ENCODE peak calls at places on chromosomes 12 and 14, in nine cellular contexts. One of them, this sample, is unnamed.

GRCh38 chr12:122880668-122881067 is 15.3 kb downstream of the VPS37B start:
- DNase-seq in esophagus squamous epithelium: no peak
- DNase-seq in IMR-90: peak
- DNase-seq in AG10803: peak
- DNase-seq in progenitor cell of endocrine pancreas: no peak
- DNase-seq in type B pancreatic cell: no peak
- DNase-seq in MCF 10A: peak
- DNase-seq in retinal pigment epithelial cell: no peak
- DNase-seq in A549: peak
- DNase-seq in this sample: no peak

GRCh38 chr12:116794725-116795124 is 56.6 kb downstream of the RNFT2 start:
- DNase-seq in A549: no peak
- DNase-seq in retinal pigment epithelial cell: no peak
- DNase-seq in esophagus squamous epithelium: no peak
- DNase-seq in progenitor cell of endocrine pancreas: no peak
- DNase-seq in type B pancreatic cell: no peak
- DNase-seq in AG10803: no peak
- DNase-seq in MCF 10A: no peak
- DNase-seq in IMR-90: no peak
- DNase-seq in this sample: no peak

GRCh38 chr12:26293612-26294011 is 98.2 kb downstream of the SSPN start:
- DNase-seq in esophagus squamous epithelium: no peak
- DNase-seq in A549: no peak
- DNase-seq in progenitor cell of endocrine pancreas: no peak
- DNase-seq in IMR-90: no peak
- DNase-seq in retinal pigment epithelial cell: no peak
- DNase-seq in AG10803: no peak
- DNase-seq in MCF 10A: no peak
- DNase-seq in type B pancreatic cell: no peak
- DNase-seq in this sample: no peak

GRCh38 chr12:3044141-3044630 is 33.0 kb upstream of the TSPAN9 start:
- DNase-seq in esophagus squamous epithelium: no peak
- DNase-seq in progenitor cell of endocrine pancreas: no peak
- DNase-seq in AG10803: no peak
- DNase-seq in retinal pigment epithelial cell: no peak
- DNase-seq in IMR-90: no peak
- DNase-seq in MCF 10A: no peak
- DNase-seq in type B pancreatic cell: no peak
- DNase-seq in A549: no peak
- DNase-seq in this sample: no peak

GRCh38 chr12:121820056-121820455 is 16.2 kb downstream of the SETD1B start:
- DNase-seq in A549: no peak
- DNase-seq in IMR-90: no peak
- DNase-seq in AG10803: no peak
- DNase-seq in MCF 10A: no peak
- DNase-seq in type B pancreatic cell: no peak
- DNase-seq in progenitor cell of endocrine pancreas: no peak
- DNase-seq in retinal pigment epithelial cell: no peak
- DNase-seq in esophagus squamous epithelium: no peak
- DNase-seq in this sample: no peak

GRCh38 chr12:62846506-62846905 is 88.4 kb downstream of the PPM1H start:
- DNase-seq in A549: no peak
- DNase-seq in AG10803: peak
- DNase-seq in progenitor cell of endocrine pancreas: no peak
- DNase-seq in IMR-90: peak
- DNase-seq in esophagus squamous epithelium: no peak
- DNase-seq in MCF 10A: no peak
- DNase-seq in type B pancreatic cell: no peak
- DNase-seq in retinal pigment epithelial cell: no peak
- DNase-seq in this sample: no peak

GRCh38 chr12:28442101-28442500 is 251.8 kb downstream of the CCDC91 start:
- DNase-seq in retinal pigment epithelial cell: no peak
- DNase-seq in esophagus squamous epithelium: no peak
- DNase-seq in progenitor cell of endocrine pancreas: no peak
- DNase-seq in A549: no peak
- DNase-seq in MCF 10A: no peak
- DNase-seq in type B pancreatic cell: no peak
- DNase-seq in AG10803: no peak
- DNase-seq in IMR-90: no peak
- DNase-seq in this sample: no peak

GRCh38 chr12:94997061-94997460 is 6.4 kb downstream of the NDUFA12 start:
- DNase-seq in MCF 10A: no peak
- DNase-seq in AG10803: no peak
- DNase-seq in type B pancreatic cell: no peak
- DNase-seq in A549: no peak
- DNase-seq in esophagus squamous epithelium: no peak
- DNase-seq in progenitor cell of endocrine pancreas: no peak
- DNase-seq in retinal pigment epithelial cell: no peak
- DNase-seq in IMR-90: no peak
- DNase-seq in this sample: no peak

GRCh38 chr12:123390415-123391093 is 6.6 kb downstream of the KMT5A start:
- DNase-seq in progenitor cell of endocrine pancreas: no peak
- DNase-seq in esophagus squamous epithelium: no peak
- DNase-seq in retinal pigment epithelial cell: no peak
- DNase-seq in A549: no peak
- DNase-seq in AG10803: peak
- DNase-seq in type B pancreatic cell: no peak
- DNase-seq in MCF 10A: no peak
- DNase-seq in IMR-90: no peak
- DNase-seq in this sample: no peak

GRCh38 chr12:27785882-27786570 is 6.0 kb upstream of the MANSC4 start:
- DNase-seq in AG10803: peak
- DNase-seq in esophagus squamous epithelium: no peak
- DNase-seq in MCF 10A: peak
- DNase-seq in progenitor cell of endocrine pancreas: no peak
- DNase-seq in A549: no peak
- DNase-seq in IMR-90: peak
- DNase-seq in retinal pigment epithelial cell: no peak
- DNase-seq in type B pancreatic cell: no peak
- DNase-seq in this sample: no peak

GRCh38 chr12:128753438-128753837 is 70.3 kb downstream of the SLC15A4 start:
- DNase-seq in esophagus squamous epithelium: no peak
- DNase-seq in retinal pigment epithelial cell: no peak
- DNase-seq in IMR-90: no peak
- DNase-seq in MCF 10A: no peak
- DNase-seq in A549: no peak
- DNase-seq in AG10803: no peak
- DNase-seq in type B pancreatic cell: no peak
- DNase-seq in progenitor cell of endocrine pancreas: no peak
- DNase-seq in this sample: no peak
- TF ChIP-seq CTCF in esophagus squamous epithelium: no peak
- TF ChIP-seq CTCF in retinal pigment epithelial cell: no peak
- TF ChIP-seq CTCF in IMR-90: no peak
- TF ChIP-seq CTCF in MCF 10A: no peak
- TF ChIP-seq CTCF in A549: no peak
- TF ChIP-seq CTCF in AG10803: no peak
- TF ChIP-seq CTCF in type B pancreatic cell: no peak
- TF ChIP-seq CTCF in progenitor cell of endocrine pancreas: no peak
- TF ChIP-seq CTCF in this sample: no peak

GRCh38 chr14:24273422-24273998 is 2.1 kb upstream of the RABGGTA start:
- DNase-seq in retinal pigment epithelial cell: no peak
- DNase-seq in progenitor cell of endocrine pancreas: no peak
- DNase-seq in A549: peak
- DNase-seq in esophagus squamous epithelium: no peak
- DNase-seq in MCF 10A: peak
- DNase-seq in AG10803: no peak
- DNase-seq in type B pancreatic cell: no peak
- DNase-seq in IMR-90: no peak
- DNase-seq in this sample: no peak
- TF ChIP-seq CTCF in retinal pigment epithelial cell: peak
- TF ChIP-seq CTCF in progenitor cell of endocrine pancreas: peak
- TF ChIP-seq CTCF in A549: no peak
- TF ChIP-seq CTCF in esophagus squamous epithelium: peak
- TF ChIP-seq CTCF in MCF 10A: no peak
- TF ChIP-seq CTCF in AG10803: no peak
- TF ChIP-seq CTCF in type B pancreatic cell: no peak
- TF ChIP-seq CTCF in IMR-90: no peak
- TF ChIP-seq CTCF in this sample: no peak

GRCh38 chr14:80974338-80975078 is 19.1 kb downstream of the TSHR start:
- DNase-seq in A549: no peak
- DNase-seq in progenitor cell of endocrine pancreas: no peak
- DNase-seq in esophagus squamous epithelium: no peak
- DNase-seq in type B pancreatic cell: no peak
- DNase-seq in IMR-90: no peak
- DNase-seq in retinal pigment epithelial cell: no peak
- DNase-seq in MCF 10A: peak
- DNase-seq in AG10803: peak
- DNase-seq in this sample: no peak

GRCh38 chr14:80978403-80978802 is 23.0 kb downstream of the TSHR start:
- DNase-seq in type B pancreatic cell: no peak
- DNase-seq in progenitor cell of endocrine pancreas: no peak
- DNase-seq in AG10803: no peak
- DNase-seq in MCF 10A: no peak
- DNase-seq in retinal pigment epithelial cell: no peak
- DNase-seq in A549: no peak
- DNase-seq in esophagus squamous epithelium: no peak
- DNase-seq in IMR-90: no peak
- DNase-seq in this sample: no peak

GRCh38 chr14:80973918-80974317 is 18.5 kb downstream of the TSHR start:
- DNase-seq in AG10803: peak
- DNase-seq in esophagus squamous epithelium: no peak
- DNase-seq in MCF 10A: no peak
- DNase-seq in IMR-90: no peak
- DNase-seq in type B pancreatic cell: no peak
- DNase-seq in retinal pigment epithelial cell: no peak
- DNase-seq in progenitor cell of endocrine pancreas: no peak
- DNase-seq in A549: no peak
- DNase-seq in this sample: no peak

GRCh38 chr14:80979951-80980350 is 24.5 kb downstream of the TSHR start:
- DNase-seq in A549: no peak
- DNase-seq in progenitor cell of endocrine pancreas: no peak
- DNase-seq in retinal pigment epithelial cell: no peak
- DNase-seq in type B pancreatic cell: no peak
- DNase-seq in AG10803: no peak
- DNase-seq in IMR-90: no peak
- DNase-seq in esophagus squamous epithelium: no peak
- DNase-seq in MCF 10A: no peak
- DNase-seq in this sample: no peak

DNA sequence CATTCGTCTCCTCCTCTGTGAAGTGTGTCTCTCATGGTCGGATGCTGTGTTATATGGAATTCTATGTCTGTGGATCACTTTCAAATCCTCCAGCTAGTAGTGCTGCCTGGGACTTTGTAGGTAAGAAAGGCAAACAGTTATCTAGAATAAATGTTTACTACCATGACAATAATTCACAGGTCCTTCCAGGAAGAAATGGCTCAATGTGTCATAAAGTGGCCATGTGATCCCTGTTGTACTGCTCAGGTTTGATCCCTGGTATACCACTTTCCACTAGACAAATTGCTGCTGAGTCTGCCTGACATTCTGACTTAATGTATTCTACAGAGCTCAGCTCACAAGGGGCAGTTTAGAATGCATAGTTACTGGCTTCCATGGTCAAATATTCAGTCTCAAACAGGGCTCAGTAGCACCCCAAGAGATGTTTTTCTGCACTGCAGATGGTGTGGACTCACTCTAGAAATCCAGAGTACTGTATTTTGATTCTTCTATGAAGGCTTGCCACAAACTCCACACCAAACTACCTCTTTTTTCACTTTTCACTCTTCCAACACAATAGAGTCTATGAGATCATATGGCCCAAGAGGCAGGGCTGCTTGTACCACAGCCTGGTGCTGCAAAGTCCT is 21.8 kb downstream of the TSHR start:
- DNase-seq in retinal pigment epithelial cell: no peak
- DNase-seq in MCF 10A: no peak
- DNase-seq in A549: no peak
- DNase-seq in type B pancreatic cell: no peak
- DNase-seq in AG10803: no peak
- DNase-seq in esophagus squamous epithelium: no peak
- DNase-seq in progenitor cell of endocrine pancreas: no peak
- DNase-seq in IMR-90: no peak
- DNase-seq in this sample: no peak
- TF ChIP-seq CTCF in retinal pigment epithelial cell: peak
- TF ChIP-seq CTCF in MCF 10A: no peak
- TF ChIP-seq CTCF in A549: no peak
- TF ChIP-seq CTCF in type B pancreatic cell: no peak
- TF ChIP-seq CTCF in AG10803: peak
- TF ChIP-seq CTCF in esophagus squamous epithelium: no peak
- TF ChIP-seq CTCF in progenitor cell of endocrine pancreas: peak
- TF ChIP-seq CTCF in IMR-90: no peak
- TF ChIP-seq CTCF in this sample: no peak

GRCh38 chr12:93059288-93059687 is 130.2 kb upstream of the EEA1 start:
- DNase-seq in A549: no peak
- DNase-seq in retinal pigment epithelial cell: no peak
- DNase-seq in progenitor cell of endocrine pancreas: no peak
- DNase-seq in MCF 10A: no peak
- DNase-seq in type B pancreatic cell: no peak
- DNase-seq in IMR-90: no peak
- DNase-seq in AG10803: no peak
- DNase-seq in esophagus squamous epithelium: no peak
- DNase-seq in this sample: no peak

GRCh38 chr12:93061414-93062099 is 132.5 kb upstream of the EEA1 start:
- DNase-seq in esophagus squamous epithelium: no peak
- DNase-seq in A549: no peak
- DNase-seq in IMR-90: no peak
- DNase-seq in MCF 10A: no peak
- DNase-seq in type B pancreatic cell: no peak
- DNase-seq in AG10803: no peak
- DNase-seq in retinal pigment epithelial cell: no peak
- DNase-seq in progenitor cell of endocrine pancreas: no peak
- DNase-seq in this sample: no peak

GRCh38 chr12:93060666-93061413 is 131.7 kb upstream of the EEA1 start:
- DNase-seq in retinal pigment epithelial cell: no peak
- DNase-seq in progenitor cell of endocrine pancreas: no peak
- DNase-seq in IMR-90: peak
- DNase-seq in type B pancreatic cell: no peak
- DNase-seq in esophagus squamous epithelium: no peak
- DNase-seq in A549: no peak
- DNase-seq in MCF 10A: no peak
- DNase-seq in AG10803: peak
- DNase-seq in this sample: no peak

GRCh38 chr12:93058280-93058679 is 129.2 kb upstream of the EEA1 start:
- DNase-seq in retinal pigment epithelial cell: no peak
- DNase-seq in type B pancreatic cell: no peak
- DNase-seq in A549: no peak
- DNase-seq in IMR-90: no peak
- DNase-seq in esophagus squamous epithelium: no peak
- DNase-seq in progenitor cell of endocrine pancreas: no peak
- DNase-seq in MCF 10A: no peak
- DNase-seq in AG10803: no peak
- DNase-seq in this sample: no peak

DNA sequence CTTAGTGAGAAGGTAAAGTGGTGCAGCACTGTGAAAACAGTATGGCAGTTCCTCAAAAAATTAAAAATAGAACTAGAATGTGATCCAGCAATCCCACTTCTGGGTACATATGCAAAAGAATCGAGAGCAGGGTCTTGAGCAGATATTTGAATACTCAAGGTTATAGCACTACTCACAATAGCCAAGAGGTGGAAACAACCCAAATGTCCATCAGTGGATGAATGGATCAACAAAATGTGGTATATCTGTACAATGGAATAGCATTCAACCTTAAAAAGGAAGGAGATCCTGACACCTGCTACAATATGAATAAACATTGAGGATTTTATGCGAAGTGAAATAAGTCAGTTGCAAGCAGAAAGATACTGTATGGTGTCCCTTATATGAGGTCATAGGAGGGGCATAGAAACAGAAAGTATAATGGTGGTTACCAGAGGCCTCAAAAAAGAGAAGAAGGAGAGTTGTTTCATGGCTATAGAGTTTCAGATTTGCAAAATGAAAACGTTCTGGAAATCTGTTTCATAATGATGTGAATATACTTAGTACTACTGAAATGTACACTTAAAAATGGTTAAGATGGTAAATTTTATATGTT is 131.1 kb upstream of the EEA1 start:
- DNase-seq in retinal pigment epithelial cell: no peak
- DNase-seq in MCF 10A: no peak
- DNase-seq in progenitor cell of endocrine pancreas: no peak
- DNase-seq in AG10803: no peak
- DNase-seq in A549: no peak
- DNase-seq in IMR-90: no peak
- DNase-seq in esophagus squamous epithelium: no peak
- DNase-seq in type B pancreatic cell: no peak
- DNase-seq in this sample: no peak
- TF ChIP-seq CTCF in retinal pigment epithelial cell: no peak
- TF ChIP-seq CTCF in MCF 10A: no peak
- TF ChIP-seq CTCF in progenitor cell of endocrine pancreas: no peak
- TF ChIP-seq CTCF in AG10803: no peak
- TF ChIP-seq CTCF in A549: no peak
- TF ChIP-seq CTCF in IMR-90: no peak
- TF ChIP-seq CTCF in esophagus squamous epithelium: no peak
- TF ChIP-seq CTCF in type B pancreatic cell: no peak
- TF ChIP-seq CTCF in this sample: no peak

This sample was measured in vagina.